ENCODE peak calls at places on chromosomes 13 and 19, in six cellular contexts. G, I, X, M, O and K are unnamed samples.

GRCh38 chr13:80798576-80799133 is 457.7 kb upstream of the SPRY2 start:
- DNase-seq in G (no peak), M (no peak), O (no peak), X (no peak), I (no peak), K (no peak)

GRCh38 chr13:78020861-78021260 is 102.2 kb upstream of the EDNRB start:
- DNase-seq in X (no peak), M (no peak), O (no peak), I (no peak), G (no peak), K (no peak)

GRCh38 chr13:43551897-43552456 is 234.8 kb downstream of the ENOX1 start:
- DNase-seq in G (no peak), O (no peak), M (no peak), I (no peak), X (no peak), K (no peak)

GRCh38 chr19:42024622-42025111 is 30.6 kb upstream of the ATP1A3 start:
- DNase-seq in G (no peak), X (peak), M (no peak), O (peak), I (no peak), K (no peak)

GRCh38 chr13:50282016-50282415 is 266.8 kb downstream of the KCNRG start:
- DNase-seq in M (no peak), G (no peak), I (peak), X (no peak), O (no peak), K (no peak)

GRCh38 chr19:40613669-40614594 is 12.8 kb downstream of the LTBP4 start:
- DNase-seq in G (peak), X (peak), I (no peak), O (peak), M (no peak), K (no peak)

GRCh38 chr13:77494226-77494625 is 41.3 kb upstream of the SCEL start:
- DNase-seq in X (no peak), I (no peak), M (no peak), O (no peak), G (no peak), K (no peak)

GRCh38 chr19:47613165-47614146 is 4.5 kb downstream of the BICRA start:
- DNase-seq in O (no peak), G (no peak), X (no peak), M (no peak), I (no peak), K (peak)

GRCh38 chr13:48653074-48654054 is at the start of gene CYSLTR2:
- DNase-seq in I (no peak), G (no peak), M (no peak), O (no peak), X (no peak), K (no peak)

GRCh38 chr19:6402834-6403608 is 10.1 kb upstream of the GTF2F1 start:
- DNase-seq in I (no peak), O (no peak), M (peak), X (no peak), G (peak), K (peak)

GRCh38 chr19:2661615-2662014 is 40.9 kb downstream of the GNG7 start:
- DNase-seq in M (no peak), I (no peak), X (no peak), G (no peak), O (no peak), K (no peak)

GRCh38 chr19:18344546-18344945 is 4.1 kb downstream of the PGPEP1 start:
- DNase-seq in O (no peak), X (no peak), G (no peak), I (no peak), M (no peak), K (no peak)
- H3K27ac ChIP-seq in O (no peak), X (no peak), G (no peak), I (no peak), M (no peak), K (no peak)

GRCh38 chr19:17125728-17126677 is 50.4 kb downstream of the MYO9B start:
- DNase-seq in O (peak), M (peak), G (no peak), X (peak), I (no peak), K (no peak)
- H3K27ac ChIP-seq in O (peak), M (peak), G (peak), X (peak), I (no peak), K (peak)

DNA sequence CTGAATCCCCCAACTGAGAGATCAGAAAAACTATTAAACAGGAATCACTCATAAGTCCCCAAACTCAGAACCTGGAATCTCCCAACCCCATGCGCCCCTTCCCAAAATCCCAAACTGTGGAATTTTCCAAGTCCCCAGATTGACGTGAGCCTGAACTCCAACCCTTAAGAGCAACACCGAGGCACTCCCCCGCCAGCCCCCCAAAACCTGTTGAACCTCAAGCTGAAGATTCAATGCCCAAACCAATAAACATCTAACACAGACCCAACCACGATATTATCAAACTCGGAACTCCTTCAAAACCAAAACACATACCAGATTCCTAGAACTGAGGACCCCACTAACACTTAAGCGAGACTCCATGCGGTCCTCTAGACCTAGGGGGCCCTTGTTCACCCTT is 589 bp downstream of the IZUMO1 start:
- DNase-seq in X (no peak), I (no peak), G (no peak), O (no peak), M (no peak), K (no peak)
- H3K27ac ChIP-seq in X (peak), I (no peak), G (no peak), O (no peak), M (no peak), K (no peak)

GRCh38 chr19:35093941-35094647 is 21.5 kb upstream of the FXYD3 start:
- DNase-seq in I (no peak), O (no peak), M (no peak), X (no peak), G (no peak), K (no peak)

GRCh38 chr19:35095667-35096368 is 19.8 kb upstream of the FXYD3 start:
- DNase-seq in O (no peak), M (no peak), I (no peak), G (no peak), X (no peak), K (no peak)

GRCh38 chr19:35090795-35091214 is 24.8 kb upstream of the FXYD3 start:
- DNase-seq in G (no peak), M (no peak), X (no peak), I (no peak), O (no peak), K (no peak)

GRCh38 chr19:35090160-35090794 is 25.3 kb upstream of the FXYD3 start:
- DNase-seq in O (peak), I (peak), X (peak), G (no peak), M (no peak), K (peak)

GRCh38 chr19:35093430-35093829 is 22.2 kb upstream of the FXYD3 start:
- DNase-seq in G (no peak), X (no peak), O (no peak), M (no peak), I (no peak), K (no peak)
- H3K27ac ChIP-seq in G (no peak), X (no peak), O (no peak), M (no peak), I (no peak), K (no peak)

DNA sequence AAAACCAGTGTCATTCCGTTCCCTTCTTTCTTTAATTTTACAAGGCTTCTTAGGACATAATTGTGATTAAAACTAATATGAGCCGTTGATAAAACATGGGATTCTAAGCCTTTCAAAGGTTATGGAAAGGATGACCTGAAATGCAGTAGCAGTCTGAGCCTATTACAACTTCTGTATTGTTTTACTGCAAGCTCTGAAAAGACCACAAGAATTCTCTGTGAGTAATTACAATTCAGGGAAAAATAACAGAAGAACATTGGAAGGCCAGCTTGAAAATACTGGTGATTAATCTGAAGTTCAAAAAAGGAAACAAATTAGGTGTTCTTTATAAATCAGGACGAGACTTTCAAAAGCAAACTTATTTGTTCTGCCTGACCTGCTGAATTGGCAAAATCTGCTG is 529.8 kb downstream of the PCDH9 start:
- DNase-seq in G (no peak), O (no peak), X (no peak), I (no peak), M (no peak), K (no peak)
- H3K27ac ChIP-seq in G (no peak), O (no peak), X (no peak), I (no peak), M (no peak), K (peak)